ENCODE peak calls at places on chromosome 9, in six cellular contexts. R, W, A, K, J and E are unnamed samples. For H3K9me3, the result is how much of the 10 kb centered on the place peaks cover.

GRCh38 chr9:128419061-128419925 is 1.4 kb upstream of the CERCAM start:
- DNase-seq in W (no peak), A (no peak), J (no peak), R (no peak), K (no peak), E (no peak)

GRCh38 chr9:27368317-27368985 is 71.5 kb upstream of the EQTN start:
- DNase-seq in J (no peak), K (no peak), W (no peak), A (peak), R (no peak), E (no peak)

GRCh38 chr9:113599647-113600476 is 136.3 kb downstream of the RGS3 start:
- DNase-seq in W (no peak), K (no peak), R (no peak), J (no peak), A (peak), E (no peak)

GRCh38 chr9:131407717-131408195 is 13.9 kb downstream of the PRRC2B start:
- DNase-seq in K (peak), R (peak), J (peak), W (no peak), A (no peak), E (peak)

GRCh38 chr9:13447551-13448422 is 168.3 kb upstream of the MPDZ start:
- DNase-seq in J (no peak), W (no peak), A (no peak), K (no peak), R (no peak), E (no peak)

GRCh38 chr9:125998837-125999503 is 251.8 kb downstream of the PBX3 start:
- DNase-seq in R (no peak), K (no peak), A (peak), J (no peak), W (no peak), E (no peak)

GRCh38 chr9:94806307-94806893 is 79.9 kb downstream of the AOPEP start:
- DNase-seq in W (no peak), J (no peak), R (peak), K (no peak), A (no peak), E (no peak)

GRCh38 chr9:99906403-99907207 is at the start of gene STX17:
- DNase-seq in J (peak), K (peak), R (peak), A (peak), W (peak), E (peak)

GRCh38 chr9:16125637-16126036 is 572.8 kb downstream of the CCDC171 start:
- DNase-seq in K (no peak), W (no peak), J (no peak), R (no peak), A (no peak), E (no peak)

GRCh38 chr9:129481824-129482511 is 138.9 kb downstream of the C9orf50 start:
- DNase-seq in R (no peak), J (no peak), W (no peak), A (no peak), K (no peak), E (no peak)

GRCh38 chr9:36151306-36152210 is 15.0 kb downstream of the GLIPR2 start:
- DNase-seq in A (peak), R (no peak), K (no peak), W (no peak), J (peak), E (peak)

GRCh38 chr9:112550531-112550930 is 63.9 kb downstream of the KIAA1958 start:
- DNase-seq in R (peak), W (no peak), J (no peak), K (no peak), A (no peak), E (no peak)

GRCh38 chr9:94869415-94869838 is 142.9 kb downstream of the AOPEP start:
- DNase-seq in K (no peak), J (no peak), A (no peak), W (no peak), R (no peak), E (no peak)

GRCh38 chr9:22986556-22986955 is 539.9 kb downstream of the DMRTA1 start:
- DNase-seq in J (no peak), A (no peak), K (no peak), W (no peak), R (no peak), E (no peak)

GRCh38 chr9:111542497-111543254 is 17.7 kb downstream of the ZNF483 start:
- DNase-seq in J (no peak), R (no peak), A (no peak), K (no peak), W (no peak), E (no peak)

GRCh38 chr9:111548623-111549022 is 23.6 kb downstream of the ZNF483 start:
- DNase-seq in J (no peak), A (no peak), K (no peak), W (no peak), R (no peak), E (no peak)
- H3K9me3 ChIP-seq in J (under half), A (half or more), K (half or more), W (half or more), R (under half), E (under half)

DNA sequence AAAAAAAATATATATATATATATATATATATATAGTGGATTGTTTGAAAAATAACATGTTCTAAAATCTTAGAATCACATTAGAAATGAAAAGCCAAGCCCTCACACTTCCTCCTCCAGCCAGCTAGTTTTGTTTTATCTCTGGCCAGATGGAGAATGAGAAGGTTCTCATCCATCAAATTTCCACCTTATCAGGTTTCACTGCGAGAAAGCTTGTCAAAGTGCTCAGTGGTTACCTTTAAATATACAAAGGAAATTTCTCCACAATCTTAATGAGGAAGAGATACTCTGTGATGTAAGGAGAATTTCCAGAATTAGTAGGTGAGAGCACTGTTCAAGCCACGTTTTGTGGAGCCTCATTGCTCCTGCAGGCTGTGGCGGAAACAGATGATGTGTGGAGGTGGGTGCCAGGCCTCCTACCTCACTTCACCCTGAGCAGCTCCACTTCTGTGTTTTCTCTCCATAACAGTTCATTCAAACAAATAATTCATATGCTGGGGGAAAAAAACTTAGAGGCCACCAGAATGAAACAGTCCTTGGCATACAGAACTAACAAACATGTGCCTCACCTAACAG is 71.9 kb downstream of the CDK5RAP2 start:
- DNase-seq in W (no peak), K (no peak), R (no peak), A (no peak), J (no peak), E (no peak)
- H3K9me3 ChIP-seq in W (under half), K (under half), R (under half), A (under half), J (under half), E (under half)

GRCh38 chr9:101414839-101415238 is 16.2 kb downstream of the ZNF189 start:
- DNase-seq in J (no peak), W (no peak), K (no peak), A (no peak), R (no peak), E (no peak)

GRCh38 chr9:101408374-101409078 is 9.9 kb downstream of the ZNF189 start:
- DNase-seq in A (no peak), K (no peak), W (no peak), R (no peak), J (no peak), E (no peak)

GRCh38 chr9:101403886-101404285 is 5.2 kb downstream of the ZNF189 start:
- DNase-seq in J (no peak), W (no peak), A (no peak), R (no peak), K (no peak), E (no peak)

GRCh38 chr9:101409079-101409477 is 10.4 kb downstream of the ZNF189 start:
- DNase-seq in J (no peak), A (no peak), W (no peak), R (no peak), K (no peak), E (no peak)
- H3K9me3 ChIP-seq in J (half or more), A (half or more), W (under half), R (half or more), K (half or more), E (under half)

GRCh38 chr9:123697686-123698085 is 232.2 kb downstream of the DENND1A start:
- DNase-seq in W (no peak), A (no peak), J (no peak), K (no peak), R (no peak), E (no peak)
- H3K9me3 ChIP-seq in W (under half), A (under half), J (under half), K (under half), R (under half), E (under half)

GRCh38 chr9:134993416-134993815 is 75.7 kb upstream of the FCN1 start:
- DNase-seq in K (no peak), J (no peak), R (no peak), A (peak), W (no peak), E (no peak)

GRCh38 chr9:134995792-134996120 is 78.0 kb upstream of the FCN1 start:
- DNase-seq in K (no peak), J (no peak), W (no peak), R (no peak), A (peak), E (no peak)

GRCh38 chr9:134993996-134994720 is 76.4 kb upstream of the FCN1 start:
- DNase-seq in K (no peak), J (no peak), A (peak), W (no peak), R (no peak), E (no peak)

GRCh38 chr9:134994926-134995791 is 77.4 kb upstream of the FCN1 start:
- DNase-seq in W (no peak), A (peak), R (no peak), K (no peak), J (no peak), E (no peak)

GRCh38 chr9:134996591-134997530 is 79.1 kb upstream of the FCN1 start:
- DNase-seq in K (no peak), W (no peak), R (no peak), J (no peak), A (peak), E (no peak)
- H3K9me3 ChIP-seq in K (under half), W (under half), R (under half), J (under half), A (under half), E (under half)